ENCODE peak calls at places on chromosomes 13 and 19, in nine cellular contexts. G, Z, E, K, Y, L, T, V and O are unnamed samples.

GRCh38 chr19:48325265-48325910 is at the start of gene EMP3:
- DNase-seq in G (peak), Z (no peak), E (peak), K (no peak), Y (peak), L (peak), T (peak), V (peak), O (peak)

GRCh38 chr19:36638862-36639510 is 27.7 kb downstream of the ZNF461 start:
- DNase-seq in G (no peak), Z (no peak), E (no peak), K (no peak), Y (no peak), L (no peak), T (peak), V (peak), O (no peak)

GRCh38 chr13:46860734-46861133 is 36.1 kb downstream of the HTR2A start:
- DNase-seq in G (no peak), Z (no peak), E (no peak), K (no peak), Y (no peak), L (no peak), T (no peak), V (no peak), O (no peak)

GRCh38 chr13:70023506-70023905 is 84.1 kb upstream of the ATXN8OS start:
- DNase-seq in G (no peak), Z (no peak), E (no peak), K (no peak), Y (no peak), L (no peak), T (no peak), V (no peak), O (no peak)

GRCh38 chr19:46189971-46190335 is 39.6 kb upstream of the IGFL1 start:
- DNase-seq in G (no peak), Z (no peak), E (no peak), K (no peak), Y (no peak), L (no peak), T (no peak), V (no peak), O (no peak)

GRCh38 chr19:16535381-16535780 is 6.9 kb downstream of the CHERP start:
- DNase-seq in G (no peak), Z (no peak), E (no peak), K (no peak), Y (no peak), L (no peak), T (no peak), V (no peak), O (no peak)

GRCh38 chr19:50820549-50821247 is 2.9 kb downstream of the KLK1 start:
- DNase-seq in G (no peak), Z (no peak), E (no peak), K (no peak), Y (no peak), L (no peak), T (no peak), V (no peak), O (peak)

GRCh38 chr13:110028838-110029621 is 242.6 kb upstream of the IRS2 start:
- DNase-seq in G (no peak), Z (no peak), E (no peak), K (no peak), Y (no peak), L (no peak), T (no peak), V (no peak), O (no peak)

GRCh38 chr19:46221981-46222610 is 7.4 kb upstream of the IGFL1 start:
- DNase-seq in G (peak), Z (no peak), E (peak), K (no peak), Y (peak), L (peak), T (peak), V (peak), O (no peak)

GRCh38 chr19:34475026-34475974 is 6.3 kb upstream of the WTIP start:
- DNase-seq in G (peak), Z (no peak), E (no peak), K (no peak), Y (no peak), L (peak), T (peak), V (peak), O (no peak)

GRCh38 chr13:21203132-21203531 is 26.7 kb downstream of the MRPL57 start:
- DNase-seq in G (peak), Z (peak), E (no peak), K (no peak), Y (no peak), L (no peak), T (no peak), V (no peak), O (no peak)

DNA sequence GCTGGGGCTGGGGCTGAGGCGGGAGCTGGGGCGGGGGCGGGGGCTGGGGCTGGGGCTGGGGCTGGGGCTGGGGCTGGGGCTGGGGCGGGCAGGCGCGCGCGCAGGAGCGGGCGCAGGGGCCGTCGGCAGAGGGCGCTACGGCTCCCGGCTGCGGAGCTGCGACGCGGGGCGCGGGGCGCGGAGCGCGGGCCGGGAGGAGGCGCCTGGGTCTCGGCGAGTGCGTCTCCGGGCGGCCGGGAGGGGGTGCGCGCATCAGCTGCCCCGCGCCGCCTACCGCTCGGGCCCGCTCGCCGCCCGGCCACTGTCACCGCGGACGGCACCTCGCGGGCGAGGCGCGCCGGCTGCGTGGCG is 416 bp upstream of the MTUS2 start:
- DNase-seq in G (no peak), Z (no peak), E (no peak), K (no peak), Y (no peak), L (peak), T (no peak), V (no peak), O (peak)
- H3K4me3 ChIP-seq in G (peak), Z (no peak), E (no peak), K (peak), Y (peak), L (no peak), T (no peak), V (no peak), O (no peak)

GRCh38 chr19:39539165-39539518 is 819 bp downstream of the EID2 start:
- DNase-seq in G (peak), Z (no peak), E (no peak), K (no peak), Y (no peak), L (no peak), T (peak), V (peak), O (peak)

GRCh38 chr19:39543477-39543857 is 3.5 kb upstream of the EID2 start:
- DNase-seq in G (peak), Z (no peak), E (no peak), K (no peak), Y (no peak), L (no peak), T (peak), V (no peak), O (no peak)

GRCh38 chr19:39539519-39540332 is at the start of gene EID2:
- DNase-seq in G (peak), Z (peak), E (peak), K (peak), Y (peak), L (peak), T (peak), V (peak), O (peak)

GRCh38 chr19:39542198-39542597 is 2.2 kb upstream of the EID2 start:
- DNase-seq in G (no peak), Z (no peak), E (no peak), K (no peak), Y (no peak), L (peak), T (no peak), V (no peak), O (no peak)

DNA sequence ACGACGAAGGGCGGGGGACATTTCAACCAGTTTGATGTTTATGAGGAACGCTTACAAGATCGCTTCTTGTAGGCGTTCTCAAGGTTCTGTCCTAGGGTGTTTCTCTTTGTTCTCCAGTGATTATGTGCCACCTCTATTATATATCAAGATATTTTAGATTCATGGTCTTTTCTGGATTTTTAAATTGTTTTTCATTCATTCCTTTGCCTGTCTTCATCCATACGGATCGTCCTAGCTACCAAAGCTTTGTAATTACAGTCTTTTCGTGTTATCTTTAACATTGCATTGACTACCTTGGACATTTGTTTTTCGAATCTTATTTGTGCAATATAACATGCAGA is 342 bp upstream of the EID2 start:
- DNase-seq in G (no peak), Z (no peak), E (no peak), K (no peak), Y (no peak), L (no peak), T (no peak), V (no peak), O (no peak)
- TF ChIP-seq CTCF in G (no peak), Z (no peak), E (no peak), K (no peak), Y (no peak), L (no peak), T (no peak), V (no peak), O (no peak)

DNA sequence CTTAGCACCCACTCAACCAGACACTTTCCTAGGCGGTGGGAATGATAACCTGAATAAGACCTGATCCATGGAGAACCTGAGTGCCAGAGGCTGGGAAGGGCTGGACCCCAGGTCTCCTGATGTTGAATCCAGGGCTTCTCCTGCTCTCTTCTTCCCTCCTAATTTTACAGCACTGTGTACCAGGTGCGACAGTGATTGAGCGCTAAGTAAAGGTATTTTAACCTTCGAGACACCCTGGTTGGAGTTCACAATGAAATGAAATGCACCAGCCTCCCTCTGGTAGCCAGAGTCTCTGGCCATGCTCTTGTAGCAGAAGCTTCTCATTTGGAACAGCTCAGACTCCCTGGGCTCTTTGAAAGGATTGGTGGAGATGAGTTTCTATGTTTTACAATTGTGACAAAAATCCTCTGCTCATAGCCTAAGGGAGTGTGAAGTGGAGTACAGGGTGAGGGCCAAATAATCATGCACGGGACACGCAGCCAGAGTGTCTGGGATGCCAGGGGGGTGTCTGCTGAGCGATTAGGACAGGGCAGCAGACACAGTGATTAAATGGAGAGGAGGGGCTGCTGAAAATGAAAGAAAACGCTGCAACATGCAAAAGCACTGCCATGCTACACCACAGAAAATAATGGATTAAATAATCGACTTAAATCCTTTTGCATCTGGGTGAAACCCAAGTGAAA is 83.7 kb downstream of the FAM216B start:
- DNase-seq in G (no peak), Z (no peak), E (no peak), K (no peak), Y (no peak), L (peak), T (no peak), V (no peak), O (no peak)
- H3K4me3 ChIP-seq in G (no peak), Z (no peak), E (no peak), K (no peak), Y (no peak), L (no peak), T (no peak), V (no peak), O (no peak)

GRCh38 chr19:4457654-4458406 is at the start of gene UBXN6:
- DNase-seq in G (peak), Z (peak), E (peak), K (peak), Y (peak), L (peak), T (peak), V (peak), O (peak)
- TF ChIP-seq CTCF in G (no peak), Z (no peak), E (peak), K (peak), Y (peak), L (no peak), T (no peak), V (no peak), O (no peak)

DNA sequence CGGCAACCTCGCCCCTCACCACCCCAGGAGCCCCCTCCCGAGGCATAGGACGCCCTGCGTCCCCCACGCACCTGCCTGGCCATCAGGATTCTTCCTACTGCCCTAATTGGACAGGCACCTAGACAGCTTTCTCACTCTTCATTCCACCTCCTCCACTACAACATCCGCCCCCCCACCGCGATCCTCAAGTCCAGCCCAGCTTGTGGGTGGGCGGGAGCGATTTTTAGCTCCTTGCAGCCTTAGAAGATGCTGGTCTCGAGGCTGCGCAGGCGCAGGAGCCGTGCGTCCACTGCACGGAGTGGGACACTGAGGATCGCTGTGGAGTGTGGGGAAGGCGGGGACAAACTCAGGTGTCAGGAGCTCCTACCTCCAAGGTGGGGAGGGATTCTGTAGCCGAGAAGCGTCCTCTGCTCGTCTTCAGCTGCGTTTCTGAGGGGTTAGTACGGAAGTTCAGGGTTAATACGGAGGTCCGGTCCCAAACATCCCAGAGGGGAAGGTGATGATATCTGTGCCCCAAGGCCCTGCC is at the start of gene RTBDN:
- DNase-seq in G (no peak), Z (no peak), E (no peak), K (no peak), Y (no peak), L (no peak), T (no peak), V (no peak), O (no peak)
- H3K4me3 ChIP-seq in G (peak), Z (peak), E (peak), K (peak), Y (peak), L (peak), T (peak), V (peak), O (no peak)

DNA sequence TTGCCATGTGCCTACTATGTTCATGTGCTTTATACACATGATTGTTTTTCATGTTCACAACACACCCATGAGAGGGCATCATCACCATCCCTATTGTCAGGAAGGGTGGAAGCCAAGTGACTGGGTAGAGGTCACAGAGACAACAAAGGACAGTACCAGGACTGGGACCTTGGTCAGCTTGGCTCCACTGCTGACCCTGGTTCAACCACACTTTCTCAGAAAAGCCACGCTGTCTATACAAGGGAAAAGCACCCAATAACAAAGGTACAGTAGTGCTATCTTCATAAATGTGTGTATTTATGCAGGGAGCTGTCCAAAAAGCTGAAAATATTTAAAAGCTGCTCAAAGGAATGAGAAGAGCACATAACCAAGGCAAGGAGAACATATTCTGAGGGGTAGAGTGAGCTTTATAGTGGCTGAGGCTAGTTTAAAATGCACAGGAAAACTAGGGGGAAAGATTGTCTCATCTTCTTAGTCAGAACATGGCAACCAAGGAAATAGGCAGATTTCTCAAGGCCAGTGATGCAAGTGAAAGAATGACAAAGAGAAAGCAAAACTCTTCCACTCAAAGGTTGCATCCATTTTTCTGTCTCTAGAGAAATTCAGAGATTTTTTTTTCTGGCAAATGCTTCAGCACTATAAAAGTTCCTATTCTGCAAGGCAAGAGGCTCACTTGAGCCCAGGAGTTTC is 415.0 kb downstream of the FOXO1 start:
- DNase-seq in G (peak), Z (no peak), E (no peak), K (no peak), Y (no peak), L (peak), T (peak), V (no peak), O (peak)
- TF ChIP-seq CTCF in G (no peak), Z (no peak), E (no peak), K (no peak), Y (no peak), L (no peak), T (no peak), V (no peak), O (no peak)

GRCh38 chr13:99256283-99256682 is 1.9 kb downstream of the GPR18 start:
- DNase-seq in G (no peak), Z (no peak), E (no peak), K (no peak), Y (no peak), L (no peak), T (no peak), V (no peak), O (no peak)
- H3K4me3 ChIP-seq in G (no peak), Z (no peak), E (no peak), K (no peak), Y (no peak), L (no peak), T (no peak), V (no peak), O (no peak)

DNA sequence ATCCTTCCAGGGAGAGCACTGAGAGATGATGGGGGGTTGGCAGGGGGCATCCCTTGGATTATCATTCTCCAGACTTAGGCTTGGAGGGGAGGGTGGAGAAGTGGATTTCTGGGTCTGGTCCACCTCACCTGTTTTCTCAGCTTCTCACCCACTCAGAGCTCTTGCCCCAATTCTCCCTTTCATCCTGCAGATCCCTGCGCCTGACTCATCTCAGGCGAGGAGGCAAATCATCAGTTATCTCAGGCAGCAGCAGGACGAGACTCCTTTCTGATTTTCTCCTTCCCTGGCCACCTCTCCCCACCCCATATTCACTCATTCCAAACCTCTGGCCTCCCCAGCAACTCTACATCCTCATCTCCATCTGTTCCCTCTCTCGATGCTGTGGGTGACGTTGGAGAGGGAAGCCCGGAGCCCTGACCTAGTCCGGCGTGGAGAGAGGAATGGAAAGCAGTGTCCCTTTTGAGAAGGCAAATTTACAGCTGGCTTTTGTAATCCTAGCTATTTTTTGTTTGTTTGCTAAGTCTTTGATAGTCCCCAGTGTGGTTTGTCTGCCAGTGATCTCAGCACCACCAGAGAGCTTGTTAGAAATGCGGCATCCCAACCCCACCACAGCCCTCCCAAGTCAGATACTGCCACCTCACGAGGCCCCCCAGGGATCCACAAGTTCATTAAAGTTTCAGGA is 24.0 kb upstream of the TPT1 start:
- DNase-seq in G (peak), Z (no peak), E (no peak), K (no peak), Y (no peak), L (no peak), T (no peak), V (no peak), O (no peak)
- TF ChIP-seq CTCF in G (no peak), Z (no peak), E (no peak), K (no peak), Y (no peak), L (no peak), T (no peak), V (no peak), O (no peak)

DNA sequence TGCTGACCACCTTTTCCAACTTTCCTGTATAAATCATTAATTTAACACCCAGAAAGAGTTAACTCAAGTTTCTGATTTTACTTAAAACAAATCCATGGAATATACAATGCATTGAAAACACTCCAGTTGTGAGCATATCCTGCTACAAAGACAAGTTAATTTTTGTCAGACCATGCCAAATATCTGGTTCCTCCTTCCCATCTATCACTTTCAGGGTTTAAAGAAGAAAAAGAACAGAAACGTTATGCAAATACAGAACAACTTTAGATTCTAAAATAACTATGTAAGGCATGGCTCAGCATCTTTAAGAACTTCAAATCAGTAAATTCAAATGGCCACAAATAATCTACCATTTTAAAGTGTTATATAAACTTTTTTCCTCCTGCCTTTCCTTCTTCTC is 14.9 kb downstream of the MRPS31 start:
- DNase-seq in G (no peak), Z (no peak), E (no peak), K (no peak), Y (no peak), L (no peak), T (no peak), V (no peak), O (peak)
- H3K4me3 ChIP-seq in G (no peak), Z (no peak), E (no peak), K (no peak), Y (no peak), L (no peak), T (no peak), V (no peak), O (peak)